ENCODE peak calls at places on chromosome 6, in nine cellular contexts. Q is activated CD4-positive, alpha-beta memory T cell treated with anti-CD3 and anti-CD28 coated beads, Interleukin-2, amount 10 ng/mL, durations not matched to agents 7 days and 5 days; S is GM13977; J is stimulated activated effector memory CD8-positive, alpha-beta T cell treated with anti-CD3 and anti-CD28 coated beads, Interleukin-12 subunit alpha, Interleukin-12 subunit beta, amount 100 ng/mL, for 72 hours; G is testis; H is iPS DF 6.9; L is frontal cortex; V is breast epithelium; T is naive thymus-derived CD8-positive, alpha-beta T cell. X is an unnamed sample.

GRCh38 chr6:146106532-146106931 is 77.7 kb downstream of the GRM1 start:
- DNase-seq in G (no peak), V (no peak), L (no peak), H (no peak), T (no peak), J (no peak), Q (no peak), S (no peak), X (no peak)

GRCh38 chr6:139820191-139820590 is 445.7 kb upstream of the CITED2 start:
- DNase-seq in H (no peak), Q (no peak), V (no peak), J (no peak), T (no peak), G (no peak), L (no peak), S (no peak), X (no peak)

GRCh38 chr6:106959985-106960384 is 14.5 kb downstream of the CD24 start:
- DNase-seq in S (no peak), Q (no peak), G (no peak), V (no peak), J (no peak), H (no peak), L (no peak), T (no peak), X (no peak)

GRCh38 chr6:136158398-136158797 is 91.7 kb downstream of the MTFR2 start:
- DNase-seq in H (no peak), Q (no peak), V (no peak), J (no peak), S (no peak), G (peak; percentile 79), T (no peak), L (no peak), X (no peak)

GRCh38 chr6:82823361-82823760 is 242.3 kb downstream of the UBE3D start:
- DNase-seq in L (no peak), G (no peak), S (no peak), T (no peak), V (no peak), Q (no peak), H (no peak), J (no peak), X (no peak)

GRCh38 chr6:151101116-151101810 is 138.5 kb upstream of the AKAP12 start:
- DNase-seq in G (no peak), S (no peak), J (no peak), T (no peak), H (no peak), Q (no peak), V (no peak), L (no peak), X (no peak)

GRCh38 chr6:113050010-113050893 is 703.1 kb downstream of the RFPL4B start:
- DNase-seq in J (no peak), Q (no peak), S (no peak), T (no peak), L (no peak), G (no peak), H (no peak), V (no peak), X (no peak)

GRCh38 chr6:34969662-34970265 is 80.7 kb downstream of the ANKS1A start:
- DNase-seq in Q (no peak), V (no peak), G (no peak), J (no peak), T (no peak), S (no peak), L (no peak), H (no peak), X (no peak)

GRCh38 chr6:13187692-13188091 is 140.6 kb downstream of the TBC1D7 start:
- DNase-seq in T (no peak), Q (no peak), G (no peak), V (no peak), J (no peak), L (no peak), S (no peak), H (no peak), X (no peak)

GRCh38 chr6:20340459-20340858 is 61.2 kb upstream of the E2F3 start:
- DNase-seq in H (no peak), V (no peak), S (no peak), Q (no peak), G (no peak), T (no peak), J (no peak), L (no peak), X (no peak)

GRCh38 chr6:143741480-143741879 is 63.7 kb downstream of the PHACTR2 start:
- DNase-seq in T (no peak), H (no peak), L (no peak), V (no peak), J (no peak), G (no peak), S (no peak), Q (no peak), X (no peak)

GRCh38 chr6:123716506-123716905 is 79.8 kb upstream of the TRDN start:
- DNase-seq in L (no peak), Q (no peak), S (no peak), J (no peak), T (no peak), G (no peak), V (no peak), H (no peak), X (no peak)

GRCh38 chr6:159008656-159009288 is 8.8 kb upstream of the RSPH3 start:
- DNase-seq in L (no peak), H (no peak), T (no peak), G (no peak), V (no peak), Q (peak; percentile 28), J (peak; percentile 65), S (peak; percentile 59), X (no peak)

GRCh38 chr6:116876635-116877611 is at the start of gene RFX6:
- DNase-seq in G (peak; percentile 14), S (peak; percentile 25), T (no peak), J (no peak), V (no peak), H (no peak), Q (no peak), L (no peak), X (no peak)

GRCh38 chr6:89834884-89835792 is 5.5 kb downstream of the CASP8AP2 start:
- DNase-seq in H (no peak), Q (peak; percentile 70), G (no peak), T (peak; percentile 8), J (peak; percentile 70), L (no peak), V (no peak), S (peak; percentile 37), X (no peak)

GRCh38 chr6:79570129-79570801 is 33.0 kb upstream of the LCA5 start:
- DNase-seq in V (no peak), Q (no peak), G (no peak), J (no peak), T (no peak), S (no peak), H (peak; percentile 76), L (no peak), X (no peak)

GRCh38 chr6:30885481-30885998 is 1.2 kb downstream of the DDR1 start:
- DNase-seq in G (no peak), V (peak; percentile 72), S (peak; percentile 59), L (peak; percentile 51), H (no peak), J (no peak), Q (no peak), T (no peak), X (no peak)

GRCh38 chr6:143864234-143864633 is at the start of gene ZC2HC1B:
- DNase-seq in V (no peak), Q (no peak), G (no peak), H (no peak), L (no peak), T (no peak), J (no peak), S (no peak), X (no peak)

GRCh38 chr6:161038229-161039003 is 46.8 kb downstream of the MAP3K4 start:
- DNase-seq in V (no peak), G (no peak), T (no peak), H (no peak), L (no peak), J (no peak), Q (no peak), S (peak; percentile 20), X (no peak)

GRCh38 chr6:89777455-89777854 is 42.1 kb downstream of the MDN1 start:
- DNase-seq in S (no peak), V (no peak), Q (no peak), T (no peak), G (no peak), H (no peak), L (no peak), J (no peak), X (no peak)